ENCODE peak calls at places on chromosome 1, in nine cellular contexts. One of them, this sample, is unnamed.

GRCh38 chr1:110481968-110482623 is 31.1 kb downstream of the PROK1 start:
- DNase-seq in heart right ventricle: no peak
- DNase-seq in kidney epithelial cell: no peak
- DNase-seq in NCI-H446: no peak
- DNase-seq in stimulated activated CD8-positive, alpha-beta memory T cell treated with anti-CD3 and anti-CD28 coated beads, Interleukin-15, amount 100 ng/mL, for 24 hours: no peak
- DNase-seq in HuH-7: no peak
- DNase-seq in epithelial cell of prostate: no peak
- DNase-seq in WTC11: no peak
- DNase-seq in HEK293T: no peak
- DNase-seq in this sample: no peak

GRCh38 chr1:53546409-53547155 is 87.4 kb downstream of the DMRTB1 start:
- DNase-seq in heart right ventricle: no peak
- DNase-seq in kidney epithelial cell: no peak
- DNase-seq in NCI-H446: no peak
- DNase-seq in stimulated activated CD8-positive, alpha-beta memory T cell treated with anti-CD3 and anti-CD28 coated beads, Interleukin-15, amount 100 ng/mL, for 24 hours: no peak
- DNase-seq in HuH-7: no peak
- DNase-seq in epithelial cell of prostate: no peak
- DNase-seq in WTC11: peak; percentile 2
- DNase-seq in HEK293T: no peak
- DNase-seq in this sample: no peak

GRCh38 chr1:117014209-117014608 is 12.6 kb downstream of the CD101 start:
- DNase-seq in heart right ventricle: no peak
- DNase-seq in kidney epithelial cell: no peak
- DNase-seq in NCI-H446: no peak
- DNase-seq in stimulated activated CD8-positive, alpha-beta memory T cell treated with anti-CD3 and anti-CD28 coated beads, Interleukin-15, amount 100 ng/mL, for 24 hours: no peak
- DNase-seq in HuH-7: no peak
- DNase-seq in epithelial cell of prostate: no peak
- DNase-seq in WTC11: no peak
- DNase-seq in HEK293T: no peak
- DNase-seq in this sample: no peak

GRCh38 chr1:66239834-66240233 is 294.1 kb upstream of the SGIP1 start:
- DNase-seq in heart right ventricle: no peak
- DNase-seq in kidney epithelial cell: no peak
- DNase-seq in NCI-H446: no peak
- DNase-seq in stimulated activated CD8-positive, alpha-beta memory T cell treated with anti-CD3 and anti-CD28 coated beads, Interleukin-15, amount 100 ng/mL, for 24 hours: no peak
- DNase-seq in HuH-7: no peak
- DNase-seq in epithelial cell of prostate: no peak
- DNase-seq in WTC11: peak; percentile 17
- DNase-seq in HEK293T: no peak
- DNase-seq in this sample: no peak

GRCh38 chr1:107953551-107953950 is 11.4 kb downstream of the VAV3 start:
- DNase-seq in heart right ventricle: no peak
- DNase-seq in kidney epithelial cell: no peak
- DNase-seq in NCI-H446: peak; percentile 31
- DNase-seq in stimulated activated CD8-positive, alpha-beta memory T cell treated with anti-CD3 and anti-CD28 coated beads, Interleukin-15, amount 100 ng/mL, for 24 hours: no peak
- DNase-seq in HuH-7: no peak
- DNase-seq in epithelial cell of prostate: no peak
- DNase-seq in WTC11: no peak
- DNase-seq in HEK293T: no peak
- DNase-seq in this sample: no peak

GRCh38 chr1:110118636-110119396 is 6.6 kb downstream of the UBL4B start:
- DNase-seq in heart right ventricle: no peak
- DNase-seq in kidney epithelial cell: no peak
- DNase-seq in NCI-H446: peak; percentile 25
- DNase-seq in stimulated activated CD8-positive, alpha-beta memory T cell treated with anti-CD3 and anti-CD28 coated beads, Interleukin-15, amount 100 ng/mL, for 24 hours: no peak
- DNase-seq in HuH-7: no peak
- DNase-seq in epithelial cell of prostate: no peak
- DNase-seq in WTC11: no peak
- DNase-seq in HEK293T: no peak
- DNase-seq in this sample: no peak

GRCh38 chr1:91821126-91821868 is 64.7 kb downstream of the TGFBR3 start:
- DNase-seq in heart right ventricle: no peak
- DNase-seq in kidney epithelial cell: no peak
- DNase-seq in NCI-H446: no peak
- DNase-seq in stimulated activated CD8-positive, alpha-beta memory T cell treated with anti-CD3 and anti-CD28 coated beads, Interleukin-15, amount 100 ng/mL, for 24 hours: no peak
- DNase-seq in HuH-7: no peak
- DNase-seq in epithelial cell of prostate: no peak
- DNase-seq in WTC11: no peak
- DNase-seq in HEK293T: no peak
- DNase-seq in this sample: no peak

GRCh38 chr1:168360151-168360550 is 79.5 kb downstream of the TBX19 start:
- DNase-seq in heart right ventricle: no peak
- DNase-seq in kidney epithelial cell: no peak
- DNase-seq in NCI-H446: no peak
- DNase-seq in stimulated activated CD8-positive, alpha-beta memory T cell treated with anti-CD3 and anti-CD28 coated beads, Interleukin-15, amount 100 ng/mL, for 24 hours: no peak
- DNase-seq in HuH-7: no peak
- DNase-seq in epithelial cell of prostate: no peak
- DNase-seq in WTC11: no peak
- DNase-seq in HEK293T: no peak
- DNase-seq in this sample: no peak

GRCh38 chr1:2003564-2004131 is at the start of gene CFAP74:
- DNase-seq in heart right ventricle: peak; percentile 41
- DNase-seq in kidney epithelial cell: no peak
- DNase-seq in NCI-H446: no peak
- DNase-seq in stimulated activated CD8-positive, alpha-beta memory T cell treated with anti-CD3 and anti-CD28 coated beads, Interleukin-15, amount 100 ng/mL, for 24 hours: no peak
- DNase-seq in HuH-7: no peak
- DNase-seq in epithelial cell of prostate: no peak
- DNase-seq in WTC11: peak; percentile 89
- DNase-seq in HEK293T: no peak
- DNase-seq in this sample: no peak

GRCh38 chr1:245108909-245109308 is 45.9 kb upstream of the KIF26B start:
- DNase-seq in heart right ventricle: no peak
- DNase-seq in kidney epithelial cell: no peak
- DNase-seq in NCI-H446: no peak
- DNase-seq in stimulated activated CD8-positive, alpha-beta memory T cell treated with anti-CD3 and anti-CD28 coated beads, Interleukin-15, amount 100 ng/mL, for 24 hours: no peak
- DNase-seq in HuH-7: no peak
- DNase-seq in epithelial cell of prostate: no peak
- DNase-seq in WTC11: no peak
- DNase-seq in HEK293T: no peak
- DNase-seq in this sample: no peak

GRCh38 chr1:203573730-203574129 is 52.9 kb upstream of the ATP2B4 start:
- DNase-seq in heart right ventricle: no peak
- DNase-seq in kidney epithelial cell: no peak
- DNase-seq in NCI-H446: no peak
- DNase-seq in stimulated activated CD8-positive, alpha-beta memory T cell treated with anti-CD3 and anti-CD28 coated beads, Interleukin-15, amount 100 ng/mL, for 24 hours: no peak
- DNase-seq in HuH-7: no peak
- DNase-seq in epithelial cell of prostate: no peak
- DNase-seq in WTC11: no peak
- DNase-seq in HEK293T: no peak
- DNase-seq in this sample: no peak

GRCh38 chr1:197606163-197606562 is 169.1 kb downstream of the DENND1B start:
- DNase-seq in heart right ventricle: no peak
- DNase-seq in kidney epithelial cell: no peak
- DNase-seq in NCI-H446: no peak
- DNase-seq in stimulated activated CD8-positive, alpha-beta memory T cell treated with anti-CD3 and anti-CD28 coated beads, Interleukin-15, amount 100 ng/mL, for 24 hours: no peak
- DNase-seq in HuH-7: no peak
- DNase-seq in epithelial cell of prostate: no peak
- DNase-seq in WTC11: no peak
- DNase-seq in HEK293T: no peak
- DNase-seq in this sample: no peak